ENCODE peak calls at places on chromosomes 4 and X, in nine cellular contexts. One of them, this sample, is unnamed.

GRCh38 chrX:15311119-15311518 is 4.3 kb downstream of the ASB11 start:
- DNase-seq in COR-L47: no peak
- DNase-seq in left cardiac atrium: no peak
- DNase-seq in type B pancreatic cell: no peak
- DNase-seq in ELF-1: no peak
- DNase-seq in AG09319: no peak
- DNase-seq in thoracic aorta: no peak
- DNase-seq in activated naive CD4-positive, alpha-beta T cell treated with Interleukin-2 at 50 U/mL for 16 hours: no peak
- DNase-seq in CD4-positive, alpha-beta T cell: no peak
- DNase-seq in this sample: no peak

GRCh38 chr4:78951862-78952472 is 12.7 kb upstream of the PAQR3 start:
- DNase-seq in thoracic aorta: no peak
- DNase-seq in ELF-1: no peak
- DNase-seq in AG09319: peak
- DNase-seq in left cardiac atrium: no peak
- DNase-seq in CD4-positive, alpha-beta T cell: peak
- DNase-seq in activated naive CD4-positive, alpha-beta T cell treated with Interleukin-2 at 50 U/mL for 16 hours: no peak
- DNase-seq in type B pancreatic cell: no peak
- DNase-seq in COR-L47: peak
- DNase-seq in this sample: no peak

GRCh38 chrX:40418413-40419195 is 162.2 kb upstream of the ATP6AP2 start:
- DNase-seq in CD4-positive, alpha-beta T cell: peak
- DNase-seq in ELF-1: peak
- DNase-seq in COR-L47: no peak
- DNase-seq in left cardiac atrium: no peak
- DNase-seq in type B pancreatic cell: no peak
- DNase-seq in AG09319: no peak
- DNase-seq in activated naive CD4-positive, alpha-beta T cell treated with Interleukin-2 at 50 U/mL for 16 hours: no peak
- DNase-seq in thoracic aorta: no peak
- DNase-seq in this sample: no peak

GRCh38 chr4:140300271-140300970 is 73.0 kb upstream of the SCOC start:
- DNase-seq in AG09319: peak
- DNase-seq in type B pancreatic cell: no peak
- DNase-seq in CD4-positive, alpha-beta T cell: no peak
- DNase-seq in thoracic aorta: no peak
- DNase-seq in ELF-1: peak
- DNase-seq in COR-L47: no peak
- DNase-seq in left cardiac atrium: no peak
- DNase-seq in activated naive CD4-positive, alpha-beta T cell treated with Interleukin-2 at 50 U/mL for 16 hours: no peak
- DNase-seq in this sample: no peak

GRCh38 chr4:5998333-5998936 is 19.8 kb downstream of the C4orf50 start:
- DNase-seq in type B pancreatic cell: no peak
- DNase-seq in ELF-1: peak
- DNase-seq in CD4-positive, alpha-beta T cell: peak
- DNase-seq in AG09319: peak
- DNase-seq in thoracic aorta: no peak
- DNase-seq in activated naive CD4-positive, alpha-beta T cell treated with Interleukin-2 at 50 U/mL for 16 hours: peak
- DNase-seq in left cardiac atrium: peak
- DNase-seq in COR-L47: peak
- DNase-seq in this sample: peak

GRCh38 chr4:177562859-177563258 is 120.6 kb upstream of the AGA start:
- DNase-seq in COR-L47: no peak
- DNase-seq in activated naive CD4-positive, alpha-beta T cell treated with Interleukin-2 at 50 U/mL for 16 hours: no peak
- DNase-seq in CD4-positive, alpha-beta T cell: no peak
- DNase-seq in type B pancreatic cell: no peak
- DNase-seq in ELF-1: no peak
- DNase-seq in thoracic aorta: no peak
- DNase-seq in AG09319: no peak
- DNase-seq in left cardiac atrium: no peak
- DNase-seq in this sample: no peak

GRCh38 chrX:1852082-1852481 is 237.2 kb downstream of the ASMT start:
- DNase-seq in CD4-positive, alpha-beta T cell: no peak
- DNase-seq in thoracic aorta: no peak
- DNase-seq in COR-L47: no peak
- DNase-seq in ELF-1: no peak
- DNase-seq in left cardiac atrium: no peak
- DNase-seq in activated naive CD4-positive, alpha-beta T cell treated with Interleukin-2 at 50 U/mL for 16 hours: no peak
- DNase-seq in AG09319: no peak
- DNase-seq in type B pancreatic cell: no peak
- DNase-seq in this sample: no peak

GRCh38 chr4:186724048-186724860 is 598 bp upstream of the FAT1 start:
- DNase-seq in thoracic aorta: no peak
- DNase-seq in type B pancreatic cell: peak
- DNase-seq in CD4-positive, alpha-beta T cell: no peak
- DNase-seq in AG09319: no peak
- DNase-seq in activated naive CD4-positive, alpha-beta T cell treated with Interleukin-2 at 50 U/mL for 16 hours: no peak
- DNase-seq in left cardiac atrium: peak
- DNase-seq in ELF-1: peak
- DNase-seq in COR-L47: no peak
- DNase-seq in this sample: peak

GRCh38 chrX:20527458-20528099 is 260.9 kb upstream of the RPS6KA3 start:
- DNase-seq in thoracic aorta: no peak
- DNase-seq in left cardiac atrium: peak
- DNase-seq in CD4-positive, alpha-beta T cell: no peak
- DNase-seq in type B pancreatic cell: no peak
- DNase-seq in COR-L47: peak
- DNase-seq in AG09319: no peak
- DNase-seq in ELF-1: no peak
- DNase-seq in activated naive CD4-positive, alpha-beta T cell treated with Interleukin-2 at 50 U/mL for 16 hours: no peak
- DNase-seq in this sample: peak

GRCh38 chr4:1903035-1903434 is 31.8 kb downstream of the NSD2 start:
- DNase-seq in type B pancreatic cell: no peak
- DNase-seq in ELF-1: no peak
- DNase-seq in AG09319: no peak
- DNase-seq in CD4-positive, alpha-beta T cell: no peak
- DNase-seq in thoracic aorta: no peak
- DNase-seq in COR-L47: no peak
- DNase-seq in activated naive CD4-positive, alpha-beta T cell treated with Interleukin-2 at 50 U/mL for 16 hours: no peak
- DNase-seq in left cardiac atrium: no peak
- DNase-seq in this sample: no peak

GRCh38 chr4:101191302-101192098 is 155.8 kb downstream of the PPP3CA start:
- DNase-seq in type B pancreatic cell: no peak
- DNase-seq in CD4-positive, alpha-beta T cell: no peak
- DNase-seq in activated naive CD4-positive, alpha-beta T cell treated with Interleukin-2 at 50 U/mL for 16 hours: no peak
- DNase-seq in thoracic aorta: peak
- DNase-seq in left cardiac atrium: peak
- DNase-seq in COR-L47: no peak
- DNase-seq in ELF-1: peak
- DNase-seq in AG09319: peak
- DNase-seq in this sample: peak

GRCh38 chr4:27666943-27667342 is 806.3 kb downstream of the STIM2 start:
- DNase-seq in thoracic aorta: no peak
- DNase-seq in activated naive CD4-positive, alpha-beta T cell treated with Interleukin-2 at 50 U/mL for 16 hours: no peak
- DNase-seq in CD4-positive, alpha-beta T cell: no peak
- DNase-seq in type B pancreatic cell: no peak
- DNase-seq in AG09319: no peak
- DNase-seq in COR-L47: peak
- DNase-seq in ELF-1: no peak
- DNase-seq in left cardiac atrium: no peak
- DNase-seq in this sample: no peak

GRCh38 chrX:68431836-68432235 is 1.5 kb downstream of the OPHN1 start:
- DNase-seq in COR-L47: no peak
- DNase-seq in ELF-1: no peak
- DNase-seq in activated naive CD4-positive, alpha-beta T cell treated with Interleukin-2 at 50 U/mL for 16 hours: no peak
- DNase-seq in AG09319: no peak
- DNase-seq in type B pancreatic cell: no peak
- DNase-seq in CD4-positive, alpha-beta T cell: no peak
- DNase-seq in left cardiac atrium: no peak
- DNase-seq in thoracic aorta: no peak
- DNase-seq in this sample: no peak

GRCh38 chrX:153624196-153625091 is 22.6 kb upstream of the DUSP9 start:
- DNase-seq in activated naive CD4-positive, alpha-beta T cell treated with Interleukin-2 at 50 U/mL for 16 hours: no peak
- DNase-seq in type B pancreatic cell: no peak
- DNase-seq in thoracic aorta: no peak
- DNase-seq in COR-L47: no peak
- DNase-seq in AG09319: no peak
- DNase-seq in CD4-positive, alpha-beta T cell: no peak
- DNase-seq in left cardiac atrium: no peak
- DNase-seq in ELF-1: no peak
- DNase-seq in this sample: no peak

GRCh38 chr4:25930722-25931354 is 16.8 kb downstream of the SMIM20 start:
- DNase-seq in COR-L47: no peak
- DNase-seq in activated naive CD4-positive, alpha-beta T cell treated with Interleukin-2 at 50 U/mL for 16 hours: no peak
- DNase-seq in thoracic aorta: no peak
- DNase-seq in type B pancreatic cell: no peak
- DNase-seq in left cardiac atrium: no peak
- DNase-seq in ELF-1: no peak
- DNase-seq in AG09319: no peak
- DNase-seq in CD4-positive, alpha-beta T cell: no peak
- DNase-seq in this sample: no peak

GRCh38 chr4:139144911-139145551 is 32.0 kb downstream of the ELF2 start:
- DNase-seq in type B pancreatic cell: no peak
- DNase-seq in thoracic aorta: no peak
- DNase-seq in ELF-1: peak
- DNase-seq in activated naive CD4-positive, alpha-beta T cell treated with Interleukin-2 at 50 U/mL for 16 hours: no peak
- DNase-seq in AG09319: no peak
- DNase-seq in CD4-positive, alpha-beta T cell: no peak
- DNase-seq in COR-L47: peak
- DNase-seq in left cardiac atrium: no peak
- DNase-seq in this sample: no peak

GRCh38 chr4:139553751-139554670 is 2.0 kb downstream of the SETD7 start:
- DNase-seq in CD4-positive, alpha-beta T cell: no peak
- DNase-seq in type B pancreatic cell: no peak
- DNase-seq in AG09319: no peak
- DNase-seq in COR-L47: no peak
- DNase-seq in activated naive CD4-positive, alpha-beta T cell treated with Interleukin-2 at 50 U/mL for 16 hours: no peak
- DNase-seq in thoracic aorta: no peak
- DNase-seq in ELF-1: no peak
- DNase-seq in left cardiac atrium: no peak
- DNase-seq in this sample: no peak

GRCh38 chr4:146134761-146135160 is 40.8 kb upstream of the LSM6 start:
- DNase-seq in thoracic aorta: no peak
- DNase-seq in left cardiac atrium: peak
- DNase-seq in CD4-positive, alpha-beta T cell: no peak
- DNase-seq in ELF-1: no peak
- DNase-seq in type B pancreatic cell: no peak
- DNase-seq in activated naive CD4-positive, alpha-beta T cell treated with Interleukin-2 at 50 U/mL for 16 hours: no peak
- DNase-seq in COR-L47: peak
- DNase-seq in AG09319: no peak
- DNase-seq in this sample: no peak

GRCh38 chrX:6293716-6294115 is 65.0 kb upstream of the NLGN4X start:
- DNase-seq in thoracic aorta: no peak
- DNase-seq in COR-L47: no peak
- DNase-seq in type B pancreatic cell: no peak
- DNase-seq in ELF-1: no peak
- DNase-seq in left cardiac atrium: no peak
- DNase-seq in activated naive CD4-positive, alpha-beta T cell treated with Interleukin-2 at 50 U/mL for 16 hours: no peak
- DNase-seq in AG09319: no peak
- DNase-seq in CD4-positive, alpha-beta T cell: no peak
- DNase-seq in this sample: no peak

GRCh38 chr4:2280531-2281300 is 18.8 kb upstream of the MXD4 start:
- DNase-seq in activated naive CD4-positive, alpha-beta T cell treated with Interleukin-2 at 50 U/mL for 16 hours: no peak
- DNase-seq in left cardiac atrium: peak
- DNase-seq in thoracic aorta: no peak
- DNase-seq in AG09319: no peak
- DNase-seq in ELF-1: no peak
- DNase-seq in COR-L47: peak
- DNase-seq in type B pancreatic cell: no peak
- DNase-seq in CD4-positive, alpha-beta T cell: no peak
- DNase-seq in this sample: no peak

GRCh38 chrX:65587616-65588526 is 53.3 kb upstream of the LAS1L start:
- DNase-seq in left cardiac atrium: peak
- DNase-seq in activated naive CD4-positive, alpha-beta T cell treated with Interleukin-2 at 50 U/mL for 16 hours: no peak
- DNase-seq in CD4-positive, alpha-beta T cell: no peak
- DNase-seq in COR-L47: peak
- DNase-seq in type B pancreatic cell: no peak
- DNase-seq in ELF-1: no peak
- DNase-seq in AG09319: peak
- DNase-seq in thoracic aorta: peak
- DNase-seq in this sample: peak

GRCh38 chr4:138259801-138260200 is 17.7 kb upstream of the SLC7A11 start:
- DNase-seq in CD4-positive, alpha-beta T cell: no peak
- DNase-seq in AG09319: no peak
- DNase-seq in activated naive CD4-positive, alpha-beta T cell treated with Interleukin-2 at 50 U/mL for 16 hours: no peak
- DNase-seq in thoracic aorta: no peak
- DNase-seq in COR-L47: no peak
- DNase-seq in left cardiac atrium: no peak
- DNase-seq in ELF-1: no peak
- DNase-seq in type B pancreatic cell: no peak
- DNase-seq in this sample: no peak

GRCh38 chr4:153759407-153760226 is at the start of gene RNF175:
- DNase-seq in CD4-positive, alpha-beta T cell: peak
- DNase-seq in activated naive CD4-positive, alpha-beta T cell treated with Interleukin-2 at 50 U/mL for 16 hours: no peak
- DNase-seq in AG09319: no peak
- DNase-seq in COR-L47: no peak
- DNase-seq in left cardiac atrium: no peak
- DNase-seq in ELF-1: peak
- DNase-seq in thoracic aorta: no peak
- DNase-seq in type B pancreatic cell: no peak
- DNase-seq in this sample: no peak

GRCh38 chr4:24559889-24560288 is 24.5 kb downstream of the DHX15 start:
- DNase-seq in activated naive CD4-positive, alpha-beta T cell treated with Interleukin-2 at 50 U/mL for 16 hours: no peak
- DNase-seq in AG09319: no peak
- DNase-seq in ELF-1: no peak
- DNase-seq in thoracic aorta: no peak
- DNase-seq in COR-L47: no peak
- DNase-seq in left cardiac atrium: no peak
- DNase-seq in type B pancreatic cell: no peak
- DNase-seq in CD4-positive, alpha-beta T cell: no peak
- DNase-seq in this sample: no peak

GRCh38 chr4:7074423-7074822 is 6.6 kb upstream of the GRPEL1 start:
- DNase-seq in activated naive CD4-positive, alpha-beta T cell treated with Interleukin-2 at 50 U/mL for 16 hours: no peak
- DNase-seq in ELF-1: no peak
- DNase-seq in COR-L47: no peak
- DNase-seq in type B pancreatic cell: no peak
- DNase-seq in left cardiac atrium: no peak
- DNase-seq in thoracic aorta: no peak
- DNase-seq in AG09319: no peak
- DNase-seq in CD4-positive, alpha-beta T cell: no peak
- DNase-seq in this sample: no peak

GRCh38 chr4:108049406-108049805 is 59.7 kb downstream of the HADH start:
- DNase-seq in type B pancreatic cell: no peak
- DNase-seq in left cardiac atrium: no peak
- DNase-seq in COR-L47: no peak
- DNase-seq in thoracic aorta: no peak
- DNase-seq in CD4-positive, alpha-beta T cell: no peak
- DNase-seq in activated naive CD4-positive, alpha-beta T cell treated with Interleukin-2 at 50 U/mL for 16 hours: peak
- DNase-seq in ELF-1: no peak
- DNase-seq in AG09319: no peak
- DNase-seq in this sample: no peak

GRCh38 chrX:17511556-17511955 is 136.6 kb downstream of the NHS start:
- DNase-seq in ELF-1: no peak
- DNase-seq in AG09319: no peak
- DNase-seq in left cardiac atrium: no peak
- DNase-seq in type B pancreatic cell: no peak
- DNase-seq in thoracic aorta: no peak
- DNase-seq in activated naive CD4-positive, alpha-beta T cell treated with Interleukin-2 at 50 U/mL for 16 hours: no peak
- DNase-seq in CD4-positive, alpha-beta T cell: no peak
- DNase-seq in COR-L47: no peak
- DNase-seq in this sample: no peak

GRCh38 chr4:84971319-84971932 is 4.9 kb upstream of the WDFY3 start:
- DNase-seq in thoracic aorta: no peak
- DNase-seq in ELF-1: no peak
- DNase-seq in COR-L47: peak
- DNase-seq in CD4-positive, alpha-beta T cell: no peak
- DNase-seq in left cardiac atrium: no peak
- DNase-seq in activated naive CD4-positive, alpha-beta T cell treated with Interleukin-2 at 50 U/mL for 16 hours: no peak
- DNase-seq in type B pancreatic cell: no peak
- DNase-seq in AG09319: peak
- DNase-seq in this sample: no peak

GRCh38 chr4:55754754-55755350 is 64.7 kb upstream of the EXOC1L start:
- DNase-seq in AG09319: peak
- DNase-seq in left cardiac atrium: no peak
- DNase-seq in COR-L47: no peak
- DNase-seq in type B pancreatic cell: no peak
- DNase-seq in activated naive CD4-positive, alpha-beta T cell treated with Interleukin-2 at 50 U/mL for 16 hours: no peak
- DNase-seq in thoracic aorta: no peak
- DNase-seq in CD4-positive, alpha-beta T cell: no peak
- DNase-seq in ELF-1: no peak
- DNase-seq in this sample: no peak

GRCh38 chr4:13483142-13484044 is 747 bp downstream of the RAB28 start:
- DNase-seq in left cardiac atrium: peak
- DNase-seq in AG09319: peak
- DNase-seq in activated naive CD4-positive, alpha-beta T cell treated with Interleukin-2 at 50 U/mL for 16 hours: no peak
- DNase-seq in type B pancreatic cell: no peak
- DNase-seq in thoracic aorta: peak
- DNase-seq in COR-L47: peak
- DNase-seq in ELF-1: peak
- DNase-seq in CD4-positive, alpha-beta T cell: no peak
- DNase-seq in this sample: peak

GRCh38 chrX:149453911-149454820 is 50.9 kb downstream of the IDS start:
- DNase-seq in thoracic aorta: no peak
- DNase-seq in activated naive CD4-positive, alpha-beta T cell treated with Interleukin-2 at 50 U/mL for 16 hours: no peak
- DNase-seq in type B pancreatic cell: no peak
- DNase-seq in left cardiac atrium: no peak
- DNase-seq in AG09319: no peak
- DNase-seq in CD4-positive, alpha-beta T cell: no peak
- DNase-seq in ELF-1: no peak
- DNase-seq in COR-L47: no peak
- DNase-seq in this sample: no peak